ENCODE peak calls at places on chromosomes 13 and 19, in eight cellular contexts. M is foreskin melanocyte, W is smooth muscle cell of the brain vasculature, S is tibial artery, T is activated gamma-delta T cell treated with Interleukin-2 at 50 U/mL for 16 hours, X is ELF-1, Z is AG04450, A is mesendoderm. B is an unnamed sample.

GRCh38 chr13:111161601-111162600 is 46.8 kb downstream of the ARHGEF7 start:
- DNase-seq in M (no peak), W (no peak), S (no peak), T (no peak), X (no peak), Z (no peak), A (no peak), B (no peak)

GRCh38 chr13:98443329-98443728 is 133.6 kb downstream of the STK24 start:
- DNase-seq in M (peak; percentile 75), W (no peak), S (no peak), T (no peak), X (peak; percentile 35), Z (peak; percentile 26), A (peak; percentile 57), B (no peak)

GRCh38 chr19:955803-956746 is 28.1 kb upstream of the WDR18 start:
- DNase-seq in M (no peak), W (no peak), S (no peak), T (no peak), X (peak; percentile 97), Z (no peak), A (peak; percentile 59), B (no peak)

GRCh38 chr19:17327654-17328516 is 6.8 kb downstream of the ANO8 start:
- DNase-seq in M (no peak), W (no peak), S (no peak), T (peak; percentile 44), X (peak; percentile 96), Z (no peak), A (peak; percentile 98), B (peak; percentile 87)

GRCh38 chr13:43235028-43235427 is 211.6 kb downstream of the DNAJC15 start:
- DNase-seq in M (no peak), W (no peak), S (no peak), T (no peak), X (no peak), Z (no peak), A (no peak), B (no peak)

GRCh38 chr19:10086904-10087256 is 763 bp downstream of the SHFL start:
- DNase-seq in M (no peak), W (no peak), S (no peak), T (peak; percentile 32), X (no peak), Z (no peak), A (no peak), B (no peak)

GRCh38 chr13:93687261-93687660 is 460.7 kb downstream of the GPC6 start:
- DNase-seq in M (no peak), W (no peak), S (no peak), T (no peak), X (no peak), Z (no peak), A (no peak), B (no peak)

GRCh38 chr13:30114586-30115256 is 192.6 kb downstream of the KATNAL1 start:
- DNase-seq in M (peak; percentile 69), W (no peak), S (peak; percentile 88), T (peak; percentile 95), X (peak; percentile 94), Z (no peak), A (peak; percentile 92), B (peak; percentile 88)

GRCh38 chr19:17327068-17327653 is 7.5 kb downstream of the ANO8 start:
- DNase-seq in M (no peak), W (no peak), S (no peak), T (no peak), X (no peak), Z (no peak), A (no peak), B (no peak)

GRCh38 chr19:55685776-55686175 is 10.8 kb downstream of the EPN1 start:
- DNase-seq in M (no peak), W (no peak), S (no peak), T (no peak), X (no peak), Z (no peak), A (no peak), B (no peak)

GRCh38 chr13:107650081-107650701 is 565.1 kb downstream of the LIG4 start:
- DNase-seq in M (peak; percentile 5), W (peak; percentile 37), S (peak; percentile 20), T (peak; percentile 11), X (peak; percentile 64), Z (no peak), A (peak; percentile 78), B (no peak)

GRCh38 chr13:113783966-113784644 is 25.1 kb downstream of the TMEM255B start:
- DNase-seq in M (no peak), W (no peak), S (no peak), T (no peak), X (no peak), Z (no peak), A (no peak), B (no peak)

GRCh38 chr13:80177327-80177726 is 163.6 kb downstream of the SPRY2 start:
- DNase-seq in M (no peak), W (no peak), S (no peak), T (no peak), X (peak; percentile 67), Z (no peak), A (peak; percentile 68), B (no peak)

GRCh38 chr13:20609145-20609544 is 42.2 kb downstream of the IFT88 start:
- DNase-seq in M (no peak), W (no peak), S (no peak), T (no peak), X (no peak), Z (peak; percentile 72), A (no peak), B (no peak)

GRCh38 chr13:45851171-45851889 is at the start of gene SIAH3:
- DNase-seq in M (no peak), W (no peak), S (no peak), T (peak; percentile 11), X (peak; percentile 30), Z (no peak), A (peak; percentile 46), B (no peak)

GRCh38 chr19:34677386-34678084 is at the start of gene ZNF302:
- DNase-seq in M (peak; percentile 97), W (peak; percentile 90), S (peak; percentile 96), T (peak; percentile 93), X (peak; percentile 99), Z (peak; percentile 94), A (peak; percentile 99), B (peak; percentile 95)

GRCh38 chr13:104001766-104002165 is 935.5 kb upstream of the SLC10A2 start:
- DNase-seq in M (no peak), W (no peak), S (no peak), T (no peak), X (no peak), Z (no peak), A (no peak), B (no peak)

GRCh38 chr13:76723551-76724232 is 162.5 kb downstream of the KCTD12 start:
- DNase-seq in M (peak; percentile 34), W (peak; percentile 70), S (peak; percentile 25), T (peak; percentile 13), X (peak; percentile 1), Z (peak; percentile 54), A (peak; percentile 83), B (no peak)

GRCh38 chr13:30690282-30691188 is 44.8 kb upstream of the ALOX5AP start:
- DNase-seq in M (peak; percentile 44), W (peak; percentile 94), S (peak; percentile 77), T (no peak), X (no peak), Z (peak; percentile 99), A (peak; percentile 44), B (no peak)

GRCh38 chr13:106709509-106709908 is 141.6 kb upstream of the ARGLU1 start:
- DNase-seq in M (no peak), W (no peak), S (no peak), T (no peak), X (no peak), Z (no peak), A (no peak), B (no peak)

GRCh38 chr19:56595548-56595899 is 422 bp downstream of the ZNF71 start:
- DNase-seq in M (peak; percentile 21), W (no peak), S (no peak), T (no peak), X (no peak), Z (no peak), A (no peak), B (no peak)

GRCh38 chr19:14576363-14576762 is 4.5 kb upstream of the NDUFB7 start:
- DNase-seq in M (no peak), W (no peak), S (no peak), T (no peak), X (no peak), Z (no peak), A (no peak), B (no peak)

GRCh38 chr19:18029617-18030338 is 21.8 kb downstream of the ARRDC2 start:
- DNase-seq in M (no peak), W (no peak), S (no peak), T (no peak), X (no peak), Z (no peak), A (no peak), B (peak; percentile 78)

GRCh38 chr13:57624565-57625435 is 6.7 kb upstream of the PCDH17 start:
- DNase-seq in M (peak; percentile 43), W (peak; percentile 17), S (peak; percentile 44), T (no peak), X (peak; percentile 58), Z (no peak), A (peak; percentile 86), B (no peak)